ENCODE peak calls at places on chromosomes 2 and 18, in four cellular contexts. U is HepG2, N is fibroblast of lung, E is HCT116. Y is an unnamed sample.
A peak's percentile ranks its signal among the peaks of the same experiment; 100 is the strongest.

GRCh38 chr2:14189929-14190328 is 442.6 kb upstream of the LRATD1 start:
- DNase-seq in U (no peak), E (no peak), N (peak; percentile 48), Y (peak; percentile 35)

GRCh38 chr2:204678031-204678430 is 132.8 kb downstream of the PARD3B start:
- DNase-seq in N (no peak), U (no peak), E (no peak), Y (no peak)

GRCh38 chr18:45910405-45911023 is 56.6 kb downstream of the EPG5 start:
- DNase-seq in N (peak; percentile 26), U (peak; percentile 44), E (peak; percentile 36), Y (peak; percentile 5)

GRCh38 chr18:45538444-45538843 is 76.8 kb upstream of the SLC14A2 start:
- DNase-seq in U (no peak), E (no peak), N (no peak), Y (no peak)

GRCh38 chr2:12010779-12011178 is 264.3 kb downstream of the LPIN1 start:
- DNase-seq in E (no peak), U (no peak), N (no peak), Y (no peak)

GRCh38 chr2:107711941-107712340 is 114.8 kb upstream of the RGPD4 start:
- DNase-seq in N (no peak), E (no peak), U (no peak), Y (no peak)

GRCh38 chr2:51782874-51783765 is 751.2 kb upstream of the NRXN1 start:
- DNase-seq in N (peak; percentile 58), U (no peak), E (peak; percentile 29), Y (peak; percentile 36)

GRCh38 chr18:79393181-79393598 is 2.5 kb upstream of the NFATC1 start:
- DNase-seq in N (no peak), E (no peak), U (no peak), Y (no peak)

GRCh38 chr2:43837033-43837432 is 1.6 kb downstream of the ABCG5 start:
- DNase-seq in U (no peak), E (no peak), N (no peak), Y (no peak)

GRCh38 chr2:43826305-43827250 is 12.1 kb downstream of the ABCG5 start:
- DNase-seq in E (no peak), N (no peak), U (no peak), Y (no peak)

GRCh38 chr2:43832457-43832856 is 6.2 kb downstream of the ABCG5 start:
- DNase-seq in E (no peak), N (peak; percentile 18), U (no peak), Y (peak; percentile 6)

GRCh38 chr2:43825841-43826240 is 12.8 kb downstream of the ABCG5 start:
- DNase-seq in U (no peak), E (no peak), N (no peak), Y (no peak)

GRCh38 chr2:43831438-43832294 is 7.0 kb downstream of the ABCG5 start:
- DNase-seq in N (peak; percentile 4), U (no peak), E (no peak), Y (peak; percentile 4)
- TF ChIP-seq EZH2 in N (no peak), U (no peak), E (no peak), Y (no peak)

GRCh38 chr2:232321156-232321816 is 57.3 kb upstream of the ALPP start:
- DNase-seq in N (no peak), U (no peak), E (no peak), Y (no peak)
- TF ChIP-seq CTCF in N (no peak), U (peak; percentile 38), E (peak; percentile 21), Y (no peak)

GRCh38 chr2:237488295-237488694 is 1.2 kb downstream of the MLPH start:
- DNase-seq in N (peak; percentile 32), U (no peak), E (no peak), Y (no peak)
- H3K4me1 ChIP-seq in N (peaks cover 2% of the 10 kb centered on the region), U (peaks cover 1% of the 10 kb centered on the region), E (peaks cover 33% of the 10 kb centered on the region), Y (peaks cover 39% of the 10 kb centered on the region)

GRCh38 chr2:218992703-218993344 is 398 bp downstream of the CRYBA2 start:
- DNase-seq in N (no peak), E (no peak), U (no peak), Y (no peak)

GRCh38 chr2:218990612-218991011 is 2.6 kb downstream of the CRYBA2 start:
- DNase-seq in E (no peak), N (no peak), U (no peak), Y (no peak)

GRCh38 chr2:218990052-218990451 is 3.2 kb downstream of the CRYBA2 start:
- DNase-seq in E (no peak), U (no peak), N (no peak), Y (no peak)

GRCh38 chr2:218992196-218992595 is 1.0 kb downstream of the CRYBA2 start:
- DNase-seq in N (no peak), E (no peak), U (no peak), Y (no peak)

GRCh38 chr2:218991674-218992168 is 1.5 kb downstream of the CRYBA2 start:
- DNase-seq in U (no peak), E (no peak), N (peak; percentile 32), Y (peak; percentile 16)
- TF ChIP-seq EZH2 in U (peak; percentile 73), E (no peak), N (peak; percentile 65), Y (peak; percentile 60)

DNA sequence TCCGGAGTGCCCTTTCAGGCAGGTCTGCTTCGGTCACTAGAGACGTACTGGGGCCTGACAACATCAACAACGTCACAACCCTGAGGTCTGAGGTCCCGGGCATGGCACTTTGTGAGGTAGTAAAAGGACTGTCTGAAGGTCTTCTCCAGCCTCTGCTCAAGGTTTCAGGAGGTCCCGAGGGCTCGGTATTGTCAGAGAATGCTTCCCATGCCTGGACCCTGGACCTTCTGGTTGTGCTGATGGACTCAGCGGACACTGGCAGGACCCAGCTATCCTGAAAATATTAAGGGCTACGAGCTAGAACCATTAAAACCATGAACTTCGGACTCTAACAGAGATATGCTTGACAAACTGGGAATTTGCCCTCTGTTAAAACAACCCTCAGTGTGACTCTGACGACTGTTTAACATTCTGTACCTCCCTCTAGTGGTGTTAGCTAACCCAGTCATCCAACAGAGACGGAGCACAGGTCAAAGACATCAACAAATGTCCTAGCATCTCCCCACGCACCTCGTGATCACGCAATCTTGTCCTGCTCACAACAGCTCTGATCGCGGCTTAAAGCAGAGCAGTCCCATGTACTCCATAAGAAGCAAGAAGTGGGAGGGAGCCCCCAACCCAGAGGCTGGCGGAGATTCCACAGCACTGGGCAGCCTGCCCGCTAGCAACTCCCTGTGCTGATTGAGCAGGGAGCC is 96.5 kb downstream of the CCDC93 start:
- DNase-seq in U (peak; percentile 82), E (no peak), N (no peak), Y (no peak)
- TF ChIP-seq CTCF in U (peak; percentile 91), E (no peak), N (peak; percentile 29), Y (peak; percentile 31)

GRCh38 chr2:105604938-105605337 is 139.8 kb upstream of the NCK2 start:
- DNase-seq in N (peak; percentile 25), U (no peak), E (no peak), Y (no peak)

GRCh38 chr2:105610444-105611327 is 134.0 kb upstream of the NCK2 start:
- DNase-seq in N (no peak), U (peak; percentile 60), E (no peak), Y (no peak)

GRCh38 chr2:105609756-105610397 is 134.8 kb upstream of the NCK2 start:
- DNase-seq in N (no peak), E (no peak), U (no peak), Y (no peak)

GRCh38 chr2:105607920-105608504 is 136.7 kb upstream of the NCK2 start:
- DNase-seq in U (no peak), E (no peak), N (no peak), Y (no peak)

GRCh38 chr2:105606081-105606480 is 138.6 kb upstream of the NCK2 start:
- DNase-seq in E (no peak), U (no peak), N (no peak), Y (no peak)
- H3K4me1 ChIP-seq in E (no peaks in the 10 kb centered on the region), U (peaks cover 18% of the 10 kb centered on the region), N (no peaks in the 10 kb centered on the region), Y (no peaks in the 10 kb centered on the region)

GRCh38 chr2:120349125-120349921 is 3.4 kb downstream of the INHBB start:
- DNase-seq in U (no peak), E (no peak), N (no peak), Y (no peak)

GRCh38 chr2:120346034-120346666 is at the start of gene INHBB:
- DNase-seq in N (peak; percentile 16), U (no peak), E (no peak), Y (no peak)

GRCh38 chr2:120348134-120349103 is 2.5 kb downstream of the INHBB start:
- DNase-seq in N (no peak), U (peak; percentile 85), E (no peak), Y (no peak)

GRCh38 chr2:120346667-120347358 is 877 bp downstream of the INHBB start:
- DNase-seq in E (no peak), N (peak; percentile 39), U (no peak), Y (peak; percentile 34)

DNA sequence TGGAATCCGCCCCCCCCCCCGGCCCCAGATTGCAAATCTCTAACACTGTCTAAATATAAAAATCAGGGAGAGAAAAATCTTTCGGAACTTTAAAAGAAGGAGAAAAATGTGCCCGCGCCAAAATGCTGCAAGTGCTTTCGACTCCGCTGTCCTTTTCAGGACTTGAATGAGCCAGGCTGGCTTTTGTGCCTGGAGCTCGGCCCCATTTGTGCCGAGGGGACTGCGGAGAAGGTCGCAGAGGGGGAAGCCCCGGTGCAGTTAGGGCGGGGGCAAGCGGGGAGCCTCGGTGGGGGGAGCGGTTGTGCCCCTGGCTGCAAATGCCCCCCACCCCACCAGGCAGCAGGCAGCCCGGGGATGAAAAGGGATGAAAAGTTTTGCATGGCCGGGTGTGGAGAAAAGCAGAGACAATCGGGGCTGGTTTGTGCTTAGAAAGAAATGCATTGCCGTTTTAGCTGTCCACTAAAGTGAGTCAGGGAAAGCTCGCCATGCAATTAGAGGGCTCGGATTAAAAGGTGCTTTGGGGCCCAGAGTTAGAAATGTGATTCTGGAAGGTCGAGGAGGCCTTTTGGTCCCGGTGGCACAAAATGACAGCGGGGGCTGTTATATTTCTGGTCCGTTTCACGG is 1.6 kb downstream of the INHBB start:
- DNase-seq in E (no peak), N (peak; percentile 23), U (no peak), Y (no peak)
- TF ChIP-seq EZH2 in E (no peak), N (no peak), U (no peak), Y (no peak)

GRCh38 chr2:128607981-128608506 is 289.4 kb upstream of the HS6ST1 start:
- DNase-seq in E (no peak), U (no peak), N (no peak), Y (no peak)
- TF ChIP-seq CTCF in E (no peak), U (no peak), N (no peak), Y (no peak)

GRCh38 chr2:60529111-60529510 is 24.3 kb downstream of the BCL11A start:
- DNase-seq in N (no peak), U (no peak), E (no peak), Y (no peak)

GRCh38 chr2:60525859-60526258 is 27.6 kb downstream of the BCL11A start:
- DNase-seq in N (no peak), E (no peak), U (no peak), Y (no peak)

GRCh38 chr2:60528366-60528765 is 25.1 kb downstream of the BCL11A start:
- DNase-seq in U (no peak), N (no peak), E (no peak), Y (no peak)

GRCh38 chr2:60526623-60527022 is 26.8 kb downstream of the BCL11A start:
- DNase-seq in U (no peak), N (no peak), E (no peak), Y (no peak)

DNA sequence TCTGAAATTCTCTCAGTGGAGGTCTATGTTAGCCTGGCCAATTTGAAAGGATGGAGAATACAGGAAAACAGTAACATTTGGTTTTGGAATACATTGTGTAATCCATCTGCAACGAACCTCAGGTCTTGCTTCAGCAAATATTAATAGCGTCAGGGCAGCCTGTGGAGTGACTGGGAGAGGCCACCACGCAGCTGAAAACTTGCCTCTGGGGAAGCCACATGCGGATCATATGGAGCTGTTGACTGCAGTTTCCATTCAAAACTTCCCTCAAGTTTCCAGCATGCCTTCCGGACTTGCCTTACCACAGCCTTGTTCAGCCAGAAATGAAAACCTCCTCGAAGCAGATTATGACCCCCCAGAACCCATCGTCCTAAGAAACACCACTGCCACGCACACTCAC is 25.7 kb downstream of the BCL11A start:
- DNase-seq in U (no peak), N (no peak), E (no peak), Y (no peak)
- H3K4me1 ChIP-seq in U (peaks cover 16% of the 10 kb centered on the region), N (no peaks in the 10 kb centered on the region), E (no peaks in the 10 kb centered on the region), Y (peaks cover 11% of the 10 kb centered on the region)

Y was measured in astrocyte.